ENCODE peak calls at places on chromosomes 6 and 20, in four cellular contexts. D is cardiac muscle cell, P is Caco-2, T is heart left ventricle. L is an unnamed sample. For H3K36me3, the result is how much of the 10 kb centered on the place peaks cover.

GRCh38 chr6:54262956-54263355 is 45.3 kb upstream of the TINAG start:
- DNase-seq in D (no peak), P (no peak), T (no peak), L (no peak)

GRCh38 chr6:114997813-114998292 is 655.0 kb upstream of the HS3ST5 start:
- DNase-seq in T (no peak), D (no peak), P (no peak), L (no peak)

GRCh38 chr6:77095936-77096627 is 367.2 kb downstream of the HTR1B start:
- DNase-seq in P (no peak), D (no peak), T (no peak), L (no peak)

GRCh38 chr6:4208158-4208557 is 72.8 kb upstream of the ECI2 start:
- DNase-seq in D (no peak), P (no peak), T (no peak), L (no peak)

GRCh38 chr20:25580711-25581110 is 4.6 kb downstream of the NINL start:
- DNase-seq in D (peak), T (no peak), P (no peak), L (no peak)

GRCh38 chr20:24027229-24027628 is 38.6 kb upstream of the GGTLC1 start:
- DNase-seq in T (peak), P (no peak), D (peak), L (no peak)

GRCh38 chr6:163289445-163289844 is 125.1 kb upstream of the QKI start:
- DNase-seq in T (no peak), P (no peak), D (no peak), L (no peak)

GRCh38 chr20:5080384-5080877 is 39.3 kb downstream of the PCNA start:
- DNase-seq in D (peak), T (peak), P (no peak), L (no peak)

GRCh38 chr6:163263196-163263595 is 151.3 kb upstream of the QKI start:
- DNase-seq in P (no peak), D (peak), T (no peak), L (no peak)

GRCh38 chr6:145886228-145886956 is 71.8 kb upstream of the FBXO30 start:
- DNase-seq in P (no peak), D (no peak), T (no peak), L (no peak)

GRCh38 chr6:10297825-10298224 is 117.0 kb downstream of the TFAP2A start:
- DNase-seq in P (no peak), D (no peak), T (no peak), L (no peak)

GRCh38 chr6:154705471-154706113 is 27.6 kb upstream of the SCAF8 start:
- DNase-seq in D (peak), P (peak), T (no peak), L (no peak)

GRCh38 chr20:35602851-35603495 is 12.7 kb upstream of the SPAG4 start:
- DNase-seq in P (no peak), T (no peak), D (no peak), L (no peak)

GRCh38 chr6:106444777-106445507 is 84.4 kb downstream of the CRYBG1 start:
- DNase-seq in P (peak), D (peak), T (no peak), L (no peak)

GRCh38 chr6:53347921-53348435 is 772 bp downstream of the ELOVL5 start:
- DNase-seq in P (peak), T (peak), D (peak), L (no peak)

GRCh38 chr20:59163641-59164530 is at the start of gene ZNF831:
- DNase-seq in T (no peak), D (no peak), P (no peak), L (no peak)

GRCh38 chr6:71349976-71350615 is 61.5 kb downstream of the OGFRL1 start:
- DNase-seq in D (peak), T (peak), P (no peak), L (no peak)

GRCh38 chr6:145813285-145814034 is 1.1 kb downstream of the FBXO30 start:
- DNase-seq in T (no peak), D (peak), P (no peak), L (no peak)

GRCh38 chr6:169530762-169531143 is 171.1 kb downstream of the WDR27 start:
- DNase-seq in P (no peak), T (no peak), D (no peak), L (no peak)

GRCh38 chr20:51570755-51571469 is 28.4 kb upstream of the NFATC2 start:
- DNase-seq in T (peak), D (peak), P (no peak), L (no peak)

GRCh38 chr6:87907521-87907920 is 140.1 kb upstream of the SPACA1 start:
- DNase-seq in T (no peak), P (no peak), D (peak), L (no peak)

GRCh38 chr6:167691566-167692312 is 135.0 kb upstream of the AFDN start:
- DNase-seq in P (no peak), D (no peak), T (no peak), L (no peak)

GRCh38 chr6:137051790-137052472 is 7.2 kb upstream of the IL20RA start:
- DNase-seq in P (no peak), T (no peak), D (no peak), L (no peak)

GRCh38 chr6:152189736-152190135 is 382.3 kb downstream of the ESR1 start:
- DNase-seq in T (no peak), D (peak), P (no peak), L (no peak)

GRCh38 chr20:19995220-19995863 is 21.8 kb upstream of the NAA20 start:
- DNase-seq in D (peak), P (peak), T (no peak), L (no peak)

GRCh38 chr6:50889912-50890311 is 71.2 kb downstream of the TFAP2B start:
- DNase-seq in D (no peak), P (no peak), T (no peak), L (no peak)

GRCh38 chr6:13407709-13408695 is 79.4 kb downstream of the GFOD1 start:
- DNase-seq in T (no peak), P (no peak), D (peak), L (no peak)

GRCh38 chr6:123967900-123968299 is 164.2 kb downstream of the NKAIN2 start:
- DNase-seq in P (no peak), D (no peak), T (no peak), L (no peak)

GRCh38 chr20:39876974-39877615 is 811.9 kb downstream of the MAFB start:
- DNase-seq in T (no peak), P (no peak), D (no peak), L (no peak)

GRCh38 chr20:50957276-50957675 is 1.1 kb downstream of the DPM1 start:
- DNase-seq in T (no peak), D (peak), P (no peak), L (no peak)

GRCh38 chr6:89385156-89385667 is 26.9 kb downstream of the RRAGD start:
- DNase-seq in P (no peak), T (no peak), D (peak), L (no peak)

GRCh38 chr6:89378628-89379027 is 26.1 kb upstream of the UBE2J1 start:
- DNase-seq in T (no peak), D (no peak), P (no peak), L (no peak)

GRCh38 chr6:89379281-89379680 is 26.8 kb upstream of the UBE2J1 start:
- DNase-seq in P (no peak), T (no peak), D (peak), L (no peak)

GRCh38 chr6:89385846-89386245 is 26.2 kb downstream of the RRAGD start:
- DNase-seq in D (no peak), P (no peak), T (no peak), L (no peak)

DNA sequence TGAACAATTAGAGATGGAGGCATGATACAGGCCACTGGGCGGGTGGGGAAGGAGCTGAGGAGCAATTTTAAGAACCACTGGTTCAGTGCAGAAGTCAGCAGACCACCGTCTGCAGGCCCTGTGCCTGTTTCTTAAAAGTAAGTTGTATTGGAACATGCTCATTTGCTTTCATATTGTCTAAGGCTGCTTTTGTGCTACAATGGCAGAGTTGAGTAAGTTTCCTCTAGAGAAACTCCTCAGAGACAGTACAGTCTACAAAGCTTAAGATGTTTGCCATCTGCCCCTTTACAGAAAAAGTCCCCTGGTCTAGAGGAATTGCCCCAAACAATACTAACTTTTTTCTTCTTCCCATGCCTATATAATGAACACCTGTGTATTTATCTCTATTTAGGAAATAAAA is 28.5 kb upstream of the UBE2J1 start:
- DNase-seq in T (no peak), D (no peak), P (no peak), L (no peak)
- H3K36me3 ChIP-seq in T (under half), D (under half), P (under half), L (under half)

GRCh38 chr20:41349266-41349665 is 8.6 kb downstream of the LPIN3 start:
- DNase-seq in T (no peak), P (no peak), D (no peak), L (no peak)

GRCh38 chr20:41349943-41350342 is 9.3 kb downstream of the LPIN3 start:
- DNase-seq in D (no peak), P (no peak), T (no peak), L (no peak)

GRCh38 chr20:41348430-41349172 is 8.0 kb downstream of the LPIN3 start:
- DNase-seq in D (no peak), T (no peak), P (no peak), L (no peak)

GRCh38 chr20:41345729-41346067 is 5.1 kb downstream of the LPIN3 start:
- DNase-seq in T (no peak), D (no peak), P (no peak), L (no peak)

DNA sequence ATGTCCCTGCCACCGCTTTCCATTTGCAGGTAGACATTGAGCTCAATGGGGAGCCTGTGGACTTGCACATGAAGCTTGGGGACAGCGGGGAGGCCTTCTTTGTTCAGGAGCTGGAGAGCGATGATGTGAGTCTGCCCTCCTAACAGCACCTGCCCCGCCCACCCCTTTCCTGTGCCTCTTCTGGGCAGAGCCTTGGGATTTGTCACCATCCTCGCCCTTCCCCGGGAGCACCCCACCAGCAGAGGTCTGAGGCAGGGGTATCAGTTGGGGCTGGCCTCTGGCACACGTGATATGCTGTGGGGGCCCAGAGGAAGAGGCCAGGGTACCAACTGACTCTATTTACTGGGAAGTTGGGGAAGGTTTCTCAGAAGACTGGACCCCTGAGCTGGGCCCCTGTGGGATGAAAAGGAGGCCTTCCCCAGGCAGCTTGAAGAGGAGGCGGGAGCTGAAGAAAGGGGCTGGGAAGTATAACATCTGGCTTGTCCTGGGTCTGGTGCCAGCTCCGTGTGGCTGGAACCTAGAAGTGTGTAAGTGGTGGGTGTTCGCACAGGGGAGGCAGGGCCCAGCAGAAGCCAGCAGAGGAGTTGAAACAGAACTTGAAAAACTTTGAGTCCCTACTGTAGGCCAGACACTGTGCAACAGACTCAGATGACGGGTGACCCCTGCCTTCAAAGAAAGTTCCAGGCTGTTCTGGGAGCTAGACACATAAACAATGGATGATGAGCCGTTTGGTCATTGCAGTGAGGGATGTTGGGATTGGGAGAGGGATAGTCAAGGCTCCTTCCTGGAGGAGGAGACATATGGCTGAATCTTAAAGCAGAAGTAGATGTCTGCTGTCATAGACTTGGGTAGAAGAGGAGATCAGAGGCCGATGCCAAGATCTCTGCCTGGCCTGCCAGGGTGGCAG is 7.2 kb downstream of the LPIN3 start:
- DNase-seq in D (peak), P (no peak), T (no peak), L (no peak)
- H3K36me3 ChIP-seq in D (under half), P (under half), T (half or more), L (under half)

GRCh38 chr6:15375018-15375417 is 129.1 kb downstream of the JARID2 start:
- DNase-seq in T (no peak), P (no peak), D (no peak), L (no peak)
- H3K36me3 ChIP-seq in T (under half), P (under half), D (under half), L (under half)

GRCh38 chr20:389220-389619 is 8.7 kb downstream of the TRIB3 start:
- DNase-seq in T (no peak), P (no peak), D (no peak), L (no peak)
- H3K36me3 ChIP-seq in T (under half), P (under half), D (under half), L (under half)

DNA sequence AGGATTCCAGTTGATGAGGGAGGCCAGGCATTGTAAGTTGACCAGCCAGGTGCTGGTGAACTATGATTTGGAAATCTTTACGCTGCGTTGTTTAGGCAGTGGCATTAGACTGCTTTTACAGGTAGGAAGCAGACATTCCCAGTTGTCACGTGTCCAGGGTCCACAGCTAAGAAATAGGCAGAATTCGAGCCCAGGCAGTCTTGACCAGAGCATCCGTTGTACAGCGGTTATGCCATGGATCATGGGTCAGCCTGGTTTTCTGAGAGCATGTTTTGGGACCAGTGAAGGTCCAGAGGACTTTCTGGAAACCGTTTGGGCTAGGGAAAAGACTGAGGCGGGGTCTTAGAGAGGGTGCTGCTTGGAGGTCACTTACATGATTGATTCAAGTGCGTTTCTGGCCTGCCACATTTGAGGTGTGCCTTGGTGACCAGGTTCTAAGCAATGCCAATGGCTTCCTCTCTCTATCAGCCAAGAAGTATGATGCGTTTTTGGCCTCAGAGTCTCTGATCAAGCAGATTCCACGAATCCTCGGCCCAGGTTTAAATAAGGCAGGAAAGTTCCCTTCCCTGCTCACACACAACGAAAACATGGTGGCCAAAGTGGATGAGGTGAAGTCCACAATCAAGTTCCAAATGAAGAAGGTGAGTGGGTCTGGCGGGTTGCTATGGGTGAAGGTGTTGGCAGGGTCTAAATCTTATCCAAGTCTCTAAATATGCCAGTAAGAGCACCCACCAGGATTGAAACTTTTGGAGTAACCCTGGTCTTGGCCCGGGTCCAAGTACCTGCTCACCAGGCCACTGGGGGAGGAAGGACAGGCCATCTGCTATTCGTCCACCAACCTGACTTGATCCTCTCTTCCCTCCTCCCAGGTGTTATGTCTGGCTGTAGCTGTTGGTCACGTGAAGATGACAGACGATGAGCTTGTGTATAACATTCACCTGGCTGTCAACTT is 1.8 kb downstream of the RPL10A start:
- DNase-seq in T (no peak), P (no peak), D (peak), L (no peak)
- H3K36me3 ChIP-seq in T (half or more), P (under half), D (under half), L (under half)

DNA sequence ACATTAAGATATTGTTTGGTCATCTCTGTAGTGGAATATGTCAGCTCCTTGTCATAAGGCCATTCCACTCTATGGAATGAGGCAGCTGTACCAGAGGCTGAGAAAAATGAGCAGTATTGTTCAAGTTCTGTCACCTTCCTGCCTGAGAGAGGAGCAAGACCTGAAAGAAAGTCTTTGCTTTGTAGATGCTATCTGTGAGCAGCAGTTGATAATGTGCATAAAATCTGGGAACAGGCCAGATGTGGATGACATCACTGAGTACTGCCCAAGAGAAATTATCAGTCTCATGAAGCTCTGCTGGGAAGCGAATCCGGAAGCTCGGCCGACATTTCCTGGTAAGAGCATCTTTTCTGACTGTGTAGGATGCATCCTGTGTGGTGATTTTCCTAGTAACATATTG is 16.8 kb downstream of the RIPK1 start:
- DNase-seq in D (peak), T (no peak), P (no peak), L (no peak)
- H3K36me3 ChIP-seq in D (under half), T (half or more), P (under half), L (under half)

DNA sequence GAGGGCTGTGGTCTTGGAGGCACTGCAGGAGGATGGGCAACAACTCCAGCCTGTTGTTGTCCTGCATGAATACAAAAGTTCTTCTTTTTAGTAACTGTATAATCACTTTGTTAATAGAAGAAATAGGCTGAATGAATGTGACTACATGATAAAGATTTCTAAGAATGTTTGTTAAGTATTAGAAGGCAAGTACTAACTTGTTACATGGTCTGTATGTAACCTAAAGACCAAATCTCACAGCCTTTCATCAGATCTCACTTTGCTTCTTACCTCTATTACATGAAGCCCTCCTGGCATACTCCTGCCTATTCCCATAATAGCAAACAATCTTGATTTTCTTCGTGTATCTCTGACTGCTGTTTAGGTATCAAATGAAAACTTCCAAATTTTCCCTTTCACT is 73.4 kb downstream of the REPS1 start:
- DNase-seq in T (no peak), D (no peak), P (no peak), L (no peak)
- H3K36me3 ChIP-seq in T (half or more), D (half or more), P (under half), L (under half)

GRCh38 chr6:8414844-8415243 is 20.5 kb downstream of the SLC35B3 start:
- DNase-seq in T (no peak), P (no peak), D (no peak), L (no peak)
- H3K36me3 ChIP-seq in T (half or more), P (under half), D (under half), L (under half)

DNA sequence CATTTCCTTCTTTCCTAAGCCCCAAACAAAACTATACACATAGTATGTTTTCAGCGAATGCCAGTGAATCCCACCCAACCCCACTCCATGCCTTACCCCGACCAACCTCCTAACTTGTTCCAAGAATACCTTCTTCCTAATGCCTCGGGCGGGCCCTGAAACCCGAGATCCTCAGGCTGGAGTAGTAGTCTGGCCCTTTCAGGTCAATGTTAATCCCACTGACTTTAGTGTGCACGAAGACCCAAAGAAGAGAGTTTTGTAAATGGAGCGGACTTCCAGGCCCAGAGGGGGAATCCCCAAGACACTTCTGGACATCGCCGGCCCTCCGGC is 394 bp downstream of the YIPF3 start:
- DNase-seq in D (no peak), P (no peak), T (no peak), L (no peak)
- H3K36me3 ChIP-seq in D (under half), P (under half), T (half or more), L (under half)

L was measured in iPS DF 6.9.